ENCODE peak calls at places on chromosomes 6 and 20, in four cellular contexts. K is stimulated activated naive CD8-positive, alpha-beta T cell treated with anti-CD3 and anti-CD28 coated beads, Interleukin-15, amount 100 ng/mL, for 72 hours; O is occipital lobe; T is stimulated activated naive CD4-positive, alpha-beta T cell. L is an unnamed sample.

GRCh38 chr6:38215225-38215624 is 395.7 kb downstream of the ZFAND3 start:
- DNase-seq in O (no peak), K (no peak), T (no peak), L (no peak)

GRCh38 chr20:41181567-41181966 is 44.2 kb downstream of the PLCG1 start:
- DNase-seq in K (no peak), O (no peak), T (no peak), L (peak)

GRCh38 chr20:50296450-50297375 is 106.1 kb downstream of the CEBPB start:
- DNase-seq in T (no peak), K (no peak), O (no peak), L (no peak)

GRCh38 chr6:163457637-163458561 is 43.4 kb downstream of the QKI start:
- DNase-seq in K (no peak), O (no peak), T (no peak), L (no peak)

GRCh38 chr6:166494757-166495486 is 91.6 kb downstream of the RAMACL start:
- DNase-seq in O (peak), T (no peak), K (no peak), L (no peak)

GRCh38 chr6:127053032-127053908 is 65.2 kb upstream of the RSPO3 start:
- DNase-seq in T (no peak), K (no peak), O (no peak), L (no peak)

GRCh38 chr6:159729598-159729997 is 2.3 kb downstream of the WTAP start:
- DNase-seq in O (no peak), K (no peak), T (no peak), L (no peak)

GRCh38 chr6:107237992-107238660 is 122.8 kb upstream of the BEND3 start:
- DNase-seq in O (no peak), K (no peak), T (no peak), L (no peak)

GRCh38 chr6:113570651-113571050 is 286.5 kb upstream of the MARCKS start:
- DNase-seq in T (no peak), K (no peak), O (no peak), L (no peak)

GRCh38 chr6:56962451-56962850 is 7.5 kb downstream of the BEND6 start:
- DNase-seq in T (no peak), O (no peak), K (no peak), L (no peak)

GRCh38 chr6:149332602-149333311 is 15.2 kb downstream of the TAB2 start:
- DNase-seq in O (no peak), K (no peak), T (no peak), L (no peak)

GRCh38 chr6:25925808-25926325 is 4.6 kb downstream of the SLC17A2 start:
- DNase-seq in T (no peak), O (no peak), K (no peak), L (no peak)

GRCh38 chr6:111805511-111806181 is 67.6 kb downstream of the FYN start:
- DNase-seq in O (no peak), K (peak), T (no peak), L (no peak)

GRCh38 chr6:131410785-131411184 is 162.2 kb upstream of the ARG1 start:
- DNase-seq in K (no peak), T (no peak), O (no peak), L (no peak)

GRCh38 chr6:146026873-146027272 is 2.0 kb upstream of the GRM1 start:
- DNase-seq in K (no peak), T (no peak), O (no peak), L (no peak)

GRCh38 chr6:106241498-106241897 is 84.1 kb downstream of the ATG5 start:
- DNase-seq in T (no peak), O (no peak), K (no peak), L (no peak)

GRCh38 chr6:105272783-105273182 is 93.0 kb upstream of the POPDC3 start:
- DNase-seq in T (no peak), K (no peak), O (no peak), L (no peak)

GRCh38 chr6:72911463-72912153 is 289.7 kb downstream of the KCNQ5 start:
- DNase-seq in T (no peak), O (no peak), K (no peak), L (no peak)

L was measured in activated T-helper 2 cell treated with anti-CD3 and anti-CD28 coated beads, Interferon-gamma antibody, Interleukin-2, Interleukin-4, amounts not matched to agents 10 μg/mL and 5 μg/mL and 100 μg/mL, durations not matched to agents 14 hours and 24 hours and 36 hours.